ENCODE peak calls at places on chromosomes 13 and 19, in ten cellular contexts. I, T, B, C, S, Q, W, E, M and L are unnamed samples.

GRCh38 chr13:80177327-80177726 is 163.6 kb downstream of the SPRY2 start:
- DNase-seq in I (no peak), S (no peak), Q (no peak), M (no peak), T (no peak), W (no peak), C (no peak), B (no peak), E (no peak), L (no peak)

GRCh38 chr19:28498404-28498976 is 714.5 kb downstream of the UQCRFS1 start:
- DNase-seq in W (no peak), Q (no peak), E (no peak), C (no peak), B (no peak), I (no peak), M (no peak), S (no peak), T (no peak), L (no peak)

GRCh38 chr13:51804295-51805172 is 571 bp upstream of the DHRS12 start:
- DNase-seq in I (no peak), M (peak), Q (no peak), W (no peak), B (no peak), C (peak), E (peak), T (peak), S (no peak), L (no peak)

GRCh38 chr13:57629821-57630235 is 1.7 kb upstream of the PCDH17 start:
- DNase-seq in W (peak), S (no peak), M (peak), T (peak), Q (peak), I (peak), B (no peak), E (peak), C (no peak), L (peak)

GRCh38 chr19:3698386-3698950 is 1.8 kb downstream of the PIP5K1C start:
- DNase-seq in I (peak), B (no peak), S (no peak), Q (no peak), T (no peak), E (no peak), C (no peak), M (no peak), W (no peak), L (no peak)

GRCh38 chr19:33798701-33799111 is 2.0 kb downstream of the KCTD15 start:
- DNase-seq in B (no peak), W (no peak), Q (no peak), S (no peak), M (peak), E (no peak), C (no peak), I (no peak), T (no peak), L (no peak)

GRCh38 chr19:41795031-41795461 is 1.3 kb upstream of the CEACAM3 start:
- DNase-seq in S (peak), B (peak), M (peak), C (peak), E (peak), Q (peak), T (no peak), I (peak), W (peak), L (no peak)

GRCh38 chr13:113638173-113638746 is 19.7 kb downstream of the ATP4B start:
- DNase-seq in S (no peak), T (no peak), B (no peak), E (no peak), W (no peak), Q (no peak), M (no peak), C (no peak), I (no peak), L (peak)

GRCh38 chr19:3683866-3684816 is 16.1 kb downstream of the PIP5K1C start:
- DNase-seq in E (no peak), W (no peak), I (no peak), B (no peak), Q (no peak), S (no peak), T (peak), C (no peak), M (no peak), L (no peak)

GRCh38 chr19:50036905-50037304 is 11.1 kb downstream of the ZNF473 start:
- DNase-seq in Q (no peak), I (no peak), W (no peak), C (no peak), S (no peak), T (no peak), M (no peak), E (no peak), B (no peak), L (no peak)

GRCh38 chr19:55156202-55157063 is 1.1 kb downstream of the TNNI3 start:
- DNase-seq in E (peak), I (peak), M (peak), S (no peak), Q (peak), B (no peak), T (peak), W (peak), C (no peak), L (no peak)

GRCh38 chr19:2476451-2477140 is 669 bp downstream of the GADD45B start:
- DNase-seq in C (peak), E (peak), M (no peak), B (no peak), I (peak), T (peak), Q (peak), W (peak), S (peak), L (peak)

GRCh38 chr13:89749888-89750287 is 1597.6 kb upstream of the MIR17HG start:
- DNase-seq in Q (no peak), E (no peak), W (no peak), I (no peak), C (no peak), B (no peak), T (no peak), M (no peak), S (no peak), L (no peak)

GRCh38 chr19:51448011-51448744 is 10.1 kb downstream of the SIGLEC8 start:
- DNase-seq in M (no peak), E (peak), C (no peak), T (no peak), I (no peak), Q (no peak), W (no peak), S (peak), B (no peak), L (no peak)

GRCh38 chr13:109145631-109146030 is 516.2 kb downstream of the MYO16 start:
- DNase-seq in Q (peak), B (no peak), M (peak), C (no peak), E (peak), S (no peak), T (no peak), I (peak), W (no peak), L (no peak)

GRCh38 chr19:17394891-17395415 is 957 bp upstream of the CCDC194 start:
- DNase-seq in Q (peak), I (no peak), C (peak), S (no peak), E (peak), M (peak), W (peak), B (peak), T (no peak), L (no peak)

GRCh38 chr13:98350746-98351330 is 173.8 kb upstream of the RNF113B start:
- DNase-seq in Q (no peak), I (no peak), T (no peak), B (no peak), E (no peak), M (no peak), C (no peak), S (no peak), W (no peak), L (no peak)

GRCh38 chr19:12933287-12934072 is at the start of gene FARSA:
- DNase-seq in S (peak), T (peak), Q (peak), I (peak), E (peak), W (peak), B (peak), C (peak), M (peak), L (peak)

GRCh38 chr13:28718186-28718537 is 608 bp downstream of the SLC46A3 start:
- DNase-seq in S (no peak), Q (no peak), W (no peak), E (no peak), B (no peak), M (no peak), C (no peak), T (no peak), I (peak), L (no peak)

GRCh38 chr19:47886010-47886559 is at the start of gene SULT2A1:
- DNase-seq in E (no peak), I (no peak), M (no peak), S (no peak), B (no peak), C (no peak), T (no peak), W (no peak), Q (no peak), L (no peak)

GRCh38 chr19:29708553-29709439 is 6.3 kb downstream of the C19orf12 start:
- DNase-seq in W (no peak), T (no peak), M (no peak), B (no peak), C (no peak), S (no peak), E (no peak), I (peak), Q (no peak), L (no peak)

GRCh38 chr13:76014618-76015315 is 378.6 kb downstream of the LMO7 start:
- DNase-seq in Q (no peak), C (no peak), T (no peak), M (no peak), S (no peak), E (no peak), W (no peak), I (peak), B (no peak), L (no peak)

GRCh38 chr13:59492030-59492636 is 671.6 kb downstream of the DIAPH3 start:
- DNase-seq in S (no peak), T (no peak), M (no peak), I (no peak), B (no peak), Q (no peak), W (no peak), E (no peak), C (no peak), L (no peak)